ENCODE peak calls at places on chromosome 12, in eight cellular contexts. N is fibroblast of lung; W is OCI-LY7; G is A549; Q is left lung; P is H9; R is CD8-positive, alpha-beta T cell; O is mammary epithelial cell. L is an unnamed sample.

GRCh38 chr12:124677552-124678356 is 110.3 kb upstream of the NCOR2 start:
- DNase-seq in N (no peak), W (peak), G (no peak), Q (no peak), P (no peak), R (no peak), O (no peak), L (no peak)

GRCh38 chr12:96776908-96777307 is 130.1 kb upstream of the NEDD1 start:
- DNase-seq in N (no peak), W (no peak), G (no peak), Q (no peak), P (no peak), R (no peak), O (no peak), L (no peak)

GRCh38 chr12:33450480-33450879 is 10.9 kb upstream of the SYT10 start:
- DNase-seq in N (no peak), W (no peak), G (no peak), Q (no peak), P (no peak), R (no peak), O (no peak), L (no peak)

GRCh38 chr12:119412811-119413794 is 78.6 kb downstream of the CCDC60 start:
- DNase-seq in N (peak), W (peak), G (peak), Q (no peak), P (peak), R (no peak), O (peak), L (peak)

GRCh38 chr12:3718100-3718499 is 34.8 kb downstream of the CRACR2A start:
- DNase-seq in N (no peak), W (no peak), G (no peak), Q (peak), P (no peak), R (no peak), O (no peak), L (no peak)

GRCh38 chr12:66164349-66164821 is 5.4 kb downstream of the TMBIM4 start:
- DNase-seq in N (peak), W (no peak), G (no peak), Q (no peak), P (no peak), R (no peak), O (no peak), L (no peak)

GRCh38 chr12:88113871-88114270 is 28.0 kb downstream of the CEP290 start:
- DNase-seq in N (peak), W (no peak), G (no peak), Q (no peak), P (no peak), R (no peak), O (peak), L (no peak)

GRCh38 chr12:38392584-38393144 is 76.1 kb downstream of the ALG10B start:
- DNase-seq in N (no peak), W (no peak), G (peak), Q (no peak), P (no peak), R (no peak), O (peak), L (no peak)

GRCh38 chr12:79164890-79165289 is 300.3 kb downstream of the SYT1 start:
- DNase-seq in N (no peak), W (no peak), G (no peak), Q (no peak), P (no peak), R (no peak), O (no peak), L (no peak)

GRCh38 chr12:132804426-132804861 is 24.2 kb downstream of the GOLGA3 start:
- DNase-seq in N (no peak), W (no peak), G (peak), Q (peak), P (peak), R (no peak), O (peak), L (no peak)

GRCh38 chr12:100166232-100166631 is 23.6 kb upstream of the BLTP3B start:
- DNase-seq in N (no peak), W (no peak), G (no peak), Q (no peak), P (no peak), R (no peak), O (no peak), L (no peak)

DNA sequence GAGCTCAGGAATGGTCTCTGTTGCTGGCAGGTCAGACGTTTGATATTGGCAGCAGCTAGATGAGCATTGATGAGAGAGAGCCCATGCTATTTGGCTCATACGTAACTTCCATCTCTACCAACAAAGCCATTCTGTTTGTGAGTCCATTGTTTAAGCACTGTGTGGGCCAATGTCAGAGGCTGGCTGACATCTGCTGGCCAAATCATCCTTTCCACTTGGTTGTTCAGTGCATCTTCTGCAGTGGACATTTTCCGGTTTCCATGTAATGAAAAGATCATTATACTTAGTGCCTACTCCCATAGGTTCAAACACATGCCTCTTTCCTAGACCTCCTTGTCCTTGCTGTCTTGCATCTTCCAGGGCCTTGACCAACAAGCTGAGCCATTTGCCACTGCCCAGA is 59.2 kb downstream of the IFT81 start:
- DNase-seq in N (no peak), W (no peak), G (no peak), Q (no peak), P (no peak), R (no peak), O (no peak), L (no peak)
- H3K27ac ChIP-seq in N (no peak), W (no peak), G (no peak), Q (no peak), P (no peak), R (no peak), O (no peak), L (no peak)

GRCh38 chr12:92550234-92550633 is 152.6 kb upstream of the PLEKHG7 start:
- DNase-seq in N (no peak), W (no peak), G (no peak), Q (no peak), P (no peak), R (no peak), O (no peak), L (no peak)
- H3K27ac ChIP-seq in N (no peak), W (no peak), G (no peak), Q (no peak), P (no peak), R (no peak), O (no peak), L (no peak)

GRCh38 chr12:26523708-26524150 is 309.3 kb downstream of the ITPR2 start:
- DNase-seq in N (peak), W (no peak), G (no peak), Q (peak), P (no peak), R (no peak), O (peak), L (no peak)
- H3K27ac ChIP-seq in N (no peak), W (no peak), G (no peak), Q (peak), P (no peak), R (no peak), O (no peak), L (no peak)

GRCh38 chr12:118356809-118357326 is 15.8 kb downstream of the TAOK3 start:
- DNase-seq in N (peak), W (peak), G (peak), Q (no peak), P (no peak), R (no peak), O (peak), L (no peak)
- H3K27ac ChIP-seq in N (peak), W (peak), G (peak), Q (peak), P (no peak), R (peak), O (peak), L (peak)

GRCh38 chr12:6941786-6942185 is 1.8 kb upstream of the RNU7-1 start:
- DNase-seq in N (no peak), W (no peak), G (no peak), Q (no peak), P (no peak), R (no peak), O (no peak), L (no peak)
- H3K27ac ChIP-seq in N (no peak), W (no peak), G (no peak), Q (no peak), P (no peak), R (no peak), O (no peak), L (no peak)

GRCh38 chr12:114873656-114874055 is 189.7 kb upstream of the TBX3 start:
- DNase-seq in N (no peak), W (no peak), G (no peak), Q (no peak), P (no peak), R (no peak), O (no peak), L (no peak)
- H3K27ac ChIP-seq in N (no peak), W (no peak), G (no peak), Q (no peak), P (no peak), R (no peak), O (no peak), L (no peak)

GRCh38 chr12:118052324-118053070 is 8.5 kb downstream of the WSB2 start:
- DNase-seq in N (peak), W (no peak), G (peak), Q (no peak), P (peak), R (no peak), O (peak), L (peak)
- H3K27ac ChIP-seq in N (peak), W (no peak), G (peak), Q (peak), P (no peak), R (no peak), O (peak), L (peak)

GRCh38 chr12:1588574-1588944 is 5.8 kb downstream of the FBXL14 start:
- DNase-seq in N (no peak), W (no peak), G (no peak), Q (no peak), P (no peak), R (no peak), O (no peak), L (no peak)

GRCh38 chr12:1591029-1591428 is 3.4 kb downstream of the FBXL14 start:
- DNase-seq in N (peak), W (peak), G (peak), Q (no peak), P (no peak), R (no peak), O (peak), L (no peak)

GRCh38 chr12:1587927-1588573 is 6.3 kb downstream of the FBXL14 start:
- DNase-seq in N (no peak), W (no peak), G (no peak), Q (no peak), P (no peak), R (no peak), O (no peak), L (no peak)

GRCh38 chr12:1591543-1591942 is 2.8 kb downstream of the FBXL14 start:
- DNase-seq in N (peak), W (no peak), G (no peak), Q (no peak), P (no peak), R (no peak), O (no peak), L (no peak)

GRCh38 chr12:1590083-1590979 is 4.0 kb downstream of the FBXL14 start:
- DNase-seq in N (peak), W (no peak), G (no peak), Q (no peak), P (peak), R (no peak), O (peak), L (no peak)
- H3K27ac ChIP-seq in N (no peak), W (no peak), G (no peak), Q (no peak), P (no peak), R (no peak), O (no peak), L (no peak)

DNA sequence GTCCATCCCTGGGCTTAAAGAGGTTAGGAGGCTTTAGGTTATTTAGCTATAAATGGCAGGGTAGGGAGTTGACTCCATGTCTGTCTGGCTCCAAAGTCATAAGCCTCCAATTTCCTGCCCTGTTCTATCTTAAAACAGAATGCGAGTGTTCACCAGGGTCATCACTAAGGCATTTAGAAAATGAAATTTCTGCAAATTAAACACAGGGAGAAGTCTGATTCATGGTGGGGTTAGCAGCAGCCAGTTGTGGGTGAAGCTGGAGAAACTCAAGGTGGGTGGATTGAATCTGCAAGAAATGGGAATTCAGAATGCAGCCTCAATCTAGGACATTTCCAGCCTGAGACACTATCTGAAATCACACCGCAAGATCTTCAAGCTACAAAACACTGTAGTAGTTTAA is 13.0 kb upstream of the C12orf75 start:
- DNase-seq in N (peak), W (no peak), G (peak), Q (no peak), P (no peak), R (no peak), O (peak), L (peak)
- H3K27ac ChIP-seq in N (peak), W (no peak), G (peak), Q (no peak), P (no peak), R (no peak), O (no peak), L (peak)

L was measured in SJSA1.